ENCODE peak calls at places on chromosomes 16 and 17, in six cellular contexts. One of them, this sample, is unnamed.

GRCh38 chr16:66399031-66399430 is 28.1 kb upstream of the BEAN1 start:
- DNase-seq in NB4: no peak
- DNase-seq in MM.1S: no peak
- DNase-seq in nephron progenitor cell: no peak
- DNase-seq in fibroblast of mammary gland: peak
- DNase-seq in endothelial cell: no peak
- DNase-seq in this sample: no peak

GRCh38 chr17:27996157-27997043 is 46.1 kb upstream of the NLK start:
- DNase-seq in NB4: no peak
- DNase-seq in MM.1S: no peak
- DNase-seq in nephron progenitor cell: no peak
- DNase-seq in fibroblast of mammary gland: no peak
- DNase-seq in endothelial cell: no peak
- DNase-seq in this sample: no peak

GRCh38 chr17:7444682-7445010 is 215 bp upstream of the CHRNB1 start:
- DNase-seq in NB4: no peak
- DNase-seq in MM.1S: no peak
- DNase-seq in nephron progenitor cell: no peak
- DNase-seq in fibroblast of mammary gland: no peak
- DNase-seq in endothelial cell: no peak
- DNase-seq in this sample: no peak

GRCh38 chr16:31022574-31023251 is 10.6 kb upstream of the STX4 start:
- DNase-seq in NB4: no peak
- DNase-seq in MM.1S: no peak
- DNase-seq in nephron progenitor cell: no peak
- DNase-seq in fibroblast of mammary gland: no peak
- DNase-seq in endothelial cell: no peak
- DNase-seq in this sample: no peak

GRCh38 chr16:23950898-23951297 is 115.1 kb downstream of the PRKCB start:
- DNase-seq in NB4: peak
- DNase-seq in MM.1S: no peak
- DNase-seq in nephron progenitor cell: no peak
- DNase-seq in fibroblast of mammary gland: no peak
- DNase-seq in endothelial cell: no peak
- DNase-seq in this sample: no peak

GRCh38 chr17:49817993-49818392 is 29.5 kb downstream of the KAT7 start:
- DNase-seq in NB4: no peak
- DNase-seq in MM.1S: no peak
- DNase-seq in nephron progenitor cell: no peak
- DNase-seq in fibroblast of mammary gland: no peak
- DNase-seq in endothelial cell: no peak
- DNase-seq in this sample: no peak

GRCh38 chr16:11196286-11196828 is 59.6 kb downstream of the SOCS1 start:
- DNase-seq in NB4: no peak
- DNase-seq in MM.1S: no peak
- DNase-seq in nephron progenitor cell: no peak
- DNase-seq in fibroblast of mammary gland: peak
- DNase-seq in endothelial cell: no peak
- DNase-seq in this sample: no peak

GRCh38 chr17:18921912-18922451 is 30.0 kb upstream of the SLC5A10 start:
- DNase-seq in NB4: no peak
- DNase-seq in MM.1S: peak
- DNase-seq in nephron progenitor cell: no peak
- DNase-seq in fibroblast of mammary gland: peak
- DNase-seq in endothelial cell: no peak
- DNase-seq in this sample: peak

GRCh38 chr17:58338907-58339774 is 10.5 kb upstream of the TSPOAP1 start:
- DNase-seq in NB4: peak
- DNase-seq in MM.1S: peak
- DNase-seq in nephron progenitor cell: peak
- DNase-seq in fibroblast of mammary gland: peak
- DNase-seq in endothelial cell: peak
- DNase-seq in this sample: peak

GRCh38 chr17:49898547-49899490 is 51.0 kb upstream of the TAC4 start:
- DNase-seq in NB4: no peak
- DNase-seq in MM.1S: no peak
- DNase-seq in nephron progenitor cell: peak
- DNase-seq in fibroblast of mammary gland: peak
- DNase-seq in endothelial cell: no peak
- DNase-seq in this sample: no peak

GRCh38 chr17:1485748-1486376 is 6.6 kb downstream of the MYO1C start:
- DNase-seq in NB4: no peak
- DNase-seq in MM.1S: peak
- DNase-seq in nephron progenitor cell: peak
- DNase-seq in fibroblast of mammary gland: peak
- DNase-seq in endothelial cell: peak
- DNase-seq in this sample: peak

GRCh38 chr17:39740357-39741111 is 2.8 kb downstream of the GRB7 start:
- DNase-seq in NB4: peak
- DNase-seq in MM.1S: no peak
- DNase-seq in nephron progenitor cell: no peak
- DNase-seq in fibroblast of mammary gland: peak
- DNase-seq in endothelial cell: no peak
- DNase-seq in this sample: no peak

GRCh38 chr17:17999364-18000007 is 26.8 kb downstream of the DRC3 start:
- DNase-seq in NB4: peak
- DNase-seq in MM.1S: no peak
- DNase-seq in nephron progenitor cell: no peak
- DNase-seq in fibroblast of mammary gland: peak
- DNase-seq in endothelial cell: no peak
- DNase-seq in this sample: no peak

GRCh38 chr16:762595-763268 is 2.2 kb downstream of the MSLN start:
- DNase-seq in NB4: no peak
- DNase-seq in MM.1S: no peak
- DNase-seq in nephron progenitor cell: no peak
- DNase-seq in fibroblast of mammary gland: no peak
- DNase-seq in endothelial cell: no peak
- DNase-seq in this sample: no peak

GRCh38 chr17:19335951-19336631 is 26.4 kb downstream of the B9D1 start:
- DNase-seq in NB4: no peak
- DNase-seq in MM.1S: no peak
- DNase-seq in nephron progenitor cell: no peak
- DNase-seq in fibroblast of mammary gland: no peak
- DNase-seq in endothelial cell: no peak
- DNase-seq in this sample: no peak

GRCh38 chr16:80230328-80231117 is 310.3 kb upstream of the DYNLRB2 start:
- DNase-seq in NB4: no peak
- DNase-seq in MM.1S: no peak
- DNase-seq in nephron progenitor cell: no peak
- DNase-seq in fibroblast of mammary gland: no peak
- DNase-seq in endothelial cell: no peak
- DNase-seq in this sample: no peak

GRCh38 chr17:46013127-46013501 is 14.1 kb downstream of the STH start:
- DNase-seq in NB4: no peak
- DNase-seq in MM.1S: no peak
- DNase-seq in nephron progenitor cell: no peak
- DNase-seq in fibroblast of mammary gland: no peak
- DNase-seq in endothelial cell: no peak
- DNase-seq in this sample: no peak

GRCh38 chr17:71793550-71793949 is 327.3 kb upstream of the SOX9 start:
- DNase-seq in NB4: no peak
- DNase-seq in MM.1S: no peak
- DNase-seq in nephron progenitor cell: no peak
- DNase-seq in fibroblast of mammary gland: peak
- DNase-seq in endothelial cell: no peak
- DNase-seq in this sample: no peak

GRCh38 chr16:23902223-23903000 is 66.6 kb downstream of the PRKCB start:
- DNase-seq in NB4: peak
- DNase-seq in MM.1S: no peak
- DNase-seq in nephron progenitor cell: no peak
- DNase-seq in fibroblast of mammary gland: no peak
- DNase-seq in endothelial cell: no peak
- DNase-seq in this sample: no peak

GRCh38 chr17:49509588-49509917 is 14.5 kb downstream of the NGFR start:
- DNase-seq in NB4: no peak
- DNase-seq in MM.1S: no peak
- DNase-seq in nephron progenitor cell: no peak
- DNase-seq in fibroblast of mammary gland: no peak
- DNase-seq in endothelial cell: no peak
- DNase-seq in this sample: no peak

GRCh38 chr17:27475070-27475673 is 18.9 kb downstream of the KSR1 start:
- DNase-seq in NB4: no peak
- DNase-seq in MM.1S: no peak
- DNase-seq in nephron progenitor cell: no peak
- DNase-seq in fibroblast of mammary gland: no peak
- DNase-seq in endothelial cell: no peak
- DNase-seq in this sample: no peak

GRCh38 chr16:82136956-82137818 is 32.8 kb downstream of the MPHOSPH6 start:
- DNase-seq in NB4: no peak
- DNase-seq in MM.1S: no peak
- DNase-seq in nephron progenitor cell: no peak
- DNase-seq in fibroblast of mammary gland: peak
- DNase-seq in endothelial cell: no peak
- DNase-seq in this sample: no peak

GRCh38 chr16:75402821-75403475 is 30.4 kb downstream of the CFDP1 start:
- DNase-seq in NB4: peak
- DNase-seq in MM.1S: no peak
- DNase-seq in nephron progenitor cell: no peak
- DNase-seq in fibroblast of mammary gland: peak
- DNase-seq in endothelial cell: no peak
- DNase-seq in this sample: peak

GRCh38 chr16:2150418-2151187 is 2.2 kb downstream of the RAB26 start:
- DNase-seq in NB4: peak
- DNase-seq in MM.1S: no peak
- DNase-seq in nephron progenitor cell: no peak
- DNase-seq in fibroblast of mammary gland: peak
- DNase-seq in endothelial cell: no peak
- DNase-seq in this sample: no peak
- TF ChIP-seq CTCF in NB4: peak
- TF ChIP-seq CTCF in MM.1S: no peak
- TF ChIP-seq CTCF in nephron progenitor cell: no peak
- TF ChIP-seq CTCF in fibroblast of mammary gland: no peak
- TF ChIP-seq CTCF in endothelial cell: no peak
- TF ChIP-seq CTCF in this sample: no peak

GRCh38 chr16:2432286-2432685 is 3.0 kb downstream of the CCNF start:
- DNase-seq in NB4: no peak
- DNase-seq in MM.1S: no peak
- DNase-seq in nephron progenitor cell: no peak
- DNase-seq in fibroblast of mammary gland: no peak
- DNase-seq in endothelial cell: no peak
- DNase-seq in this sample: no peak

GRCh38 chr16:2429037-2429770 is at the start of gene CCNF:
- DNase-seq in NB4: peak
- DNase-seq in MM.1S: peak
- DNase-seq in nephron progenitor cell: peak
- DNase-seq in fibroblast of mammary gland: peak
- DNase-seq in endothelial cell: peak
- DNase-seq in this sample: peak

GRCh38 chr16:2428051-2428786 is 1.0 kb upstream of the CCNF start:
- DNase-seq in NB4: peak
- DNase-seq in MM.1S: peak
- DNase-seq in nephron progenitor cell: peak
- DNase-seq in fibroblast of mammary gland: peak
- DNase-seq in endothelial cell: peak
- DNase-seq in this sample: peak

GRCh38 chr16:2428787-2429036 is 535 bp upstream of the CCNF start:
- DNase-seq in NB4: no peak
- DNase-seq in MM.1S: no peak
- DNase-seq in nephron progenitor cell: no peak
- DNase-seq in fibroblast of mammary gland: no peak
- DNase-seq in endothelial cell: no peak
- DNase-seq in this sample: no peak

GRCh38 chr16:2429771-2430663 is 770 bp downstream of the CCNF start:
- DNase-seq in NB4: peak
- DNase-seq in MM.1S: peak
- DNase-seq in nephron progenitor cell: peak
- DNase-seq in fibroblast of mammary gland: no peak
- DNase-seq in endothelial cell: peak
- DNase-seq in this sample: peak
- TF ChIP-seq CTCF in NB4: no peak
- TF ChIP-seq CTCF in MM.1S: peak
- TF ChIP-seq CTCF in nephron progenitor cell: no peak
- TF ChIP-seq CTCF in fibroblast of mammary gland: peak
- TF ChIP-seq CTCF in endothelial cell: no peak
- TF ChIP-seq CTCF in this sample: peak

DNA sequence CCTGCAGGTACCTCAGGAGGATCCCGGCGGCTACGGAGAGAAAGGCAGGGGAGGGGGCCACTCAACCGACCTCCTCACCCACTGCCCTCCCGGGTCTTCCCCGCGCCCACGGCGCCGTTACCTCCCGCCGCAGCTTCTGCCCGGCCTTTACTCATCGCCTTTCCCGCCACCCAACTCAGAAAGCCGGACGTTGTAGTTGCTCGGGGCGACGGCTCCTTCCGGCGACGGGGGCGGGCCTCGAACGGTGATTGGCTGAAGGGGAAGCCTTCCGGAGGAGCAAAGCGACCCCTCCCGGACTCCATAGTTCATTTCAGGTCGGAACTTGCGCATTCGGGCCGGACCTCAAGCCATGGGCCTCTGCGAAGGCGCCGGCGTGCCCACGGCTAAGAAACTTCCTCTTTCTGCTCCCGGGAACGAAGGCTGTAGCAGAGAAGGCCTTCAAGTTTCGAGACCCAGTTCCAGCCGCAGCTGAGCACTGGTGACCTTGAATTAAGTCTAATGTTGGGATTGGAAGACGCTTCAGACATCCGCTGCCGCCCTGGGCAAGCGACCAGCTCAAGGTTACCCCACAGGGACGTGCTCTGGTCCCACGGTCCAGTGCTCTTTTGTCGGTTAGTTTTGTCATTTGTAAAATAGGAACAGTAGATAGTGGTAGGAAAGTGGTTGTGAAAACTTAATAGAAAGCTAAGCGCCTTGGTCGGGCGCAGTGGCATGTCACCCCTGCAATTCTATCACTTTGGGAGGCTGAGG is at the start of gene PSMC3IP:
- DNase-seq in NB4: peak
- DNase-seq in MM.1S: peak
- DNase-seq in nephron progenitor cell: peak
- DNase-seq in fibroblast of mammary gland: peak
- DNase-seq in endothelial cell: peak
- DNase-seq in this sample: peak
- TF ChIP-seq CTCF in NB4: peak
- TF ChIP-seq CTCF in MM.1S: peak
- TF ChIP-seq CTCF in nephron progenitor cell: peak
- TF ChIP-seq CTCF in fibroblast of mammary gland: peak
- TF ChIP-seq CTCF in endothelial cell: peak
- TF ChIP-seq CTCF in this sample: peak

DNA sequence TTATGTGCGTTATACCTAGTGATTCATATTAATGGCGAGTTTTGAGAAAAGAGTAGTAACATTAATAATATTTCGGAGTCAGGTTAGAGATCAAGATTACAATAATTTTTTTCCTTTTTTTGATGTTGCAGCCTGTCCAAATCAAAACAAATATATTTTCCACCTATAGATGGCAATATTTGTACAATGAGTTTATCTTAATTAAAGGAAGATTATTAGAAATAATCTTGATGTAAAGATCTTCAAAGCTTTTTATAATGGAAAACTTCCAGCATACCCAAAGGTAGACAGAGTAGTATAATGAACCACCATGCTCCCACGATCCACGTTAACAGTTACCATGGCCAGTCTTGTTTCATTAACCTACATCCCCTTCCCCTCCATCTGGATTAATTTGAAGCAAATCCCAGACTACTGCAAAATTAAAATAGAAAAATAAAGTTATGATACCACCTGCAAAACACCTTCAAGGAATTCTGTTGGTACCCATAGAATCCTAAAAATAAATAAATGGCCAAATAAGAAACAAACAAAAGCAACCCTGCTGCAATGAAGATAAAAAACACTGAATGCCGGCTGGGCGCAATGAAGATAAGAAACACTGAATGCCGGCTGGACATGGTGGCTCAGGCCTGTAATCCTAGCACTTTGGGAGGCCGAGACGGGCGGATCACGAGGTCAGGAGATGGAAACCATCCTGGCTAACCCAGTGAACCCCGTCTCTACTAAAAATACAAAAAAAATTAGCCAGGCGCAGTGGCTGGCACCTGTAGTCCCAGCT is 46.5 kb upstream of the GINS3 start:
- DNase-seq in NB4: no peak
- DNase-seq in MM.1S: peak
- DNase-seq in nephron progenitor cell: no peak
- DNase-seq in fibroblast of mammary gland: peak
- DNase-seq in endothelial cell: no peak
- DNase-seq in this sample: no peak
- TF ChIP-seq CTCF in NB4: no peak
- TF ChIP-seq CTCF in MM.1S: peak
- TF ChIP-seq CTCF in nephron progenitor cell: no peak
- TF ChIP-seq CTCF in fibroblast of mammary gland: peak
- TF ChIP-seq CTCF in endothelial cell: peak
- TF ChIP-seq CTCF in this sample: no peak

This sample was measured in GM13976.